ENCODE peak calls at places on chromosomes 7 and 10, in four cellular contexts. G is nephron progenitor cell; W is GM18507; B is CD4-positive, alpha-beta memory T cell. D is an unnamed sample.

GRCh38 chr7:16063241-16063640 is 358.1 kb downstream of the CRPPA start:
- DNase-seq in G (no peak), W (no peak), B (no peak), D (no peak)

GRCh38 chr10:54133201-54133600 is 667.8 kb downstream of the PCDH15 start:
- DNase-seq in G (no peak), W (no peak), B (no peak), D (no peak)

GRCh38 chr10:132296671-132297443 is 10.9 kb downstream of the STK32C start:
- DNase-seq in G (no peak), W (no peak), B (no peak), D (peak; percentile 60)

GRCh38 chr10:49784631-49785030 is 22.5 kb upstream of the OGDHL start:
- DNase-seq in G (no peak), W (no peak), B (no peak), D (no peak)

GRCh38 chr10:62426086-62426485 is 51.9 kb downstream of the ZNF365 start:
- DNase-seq in G (no peak), W (no peak), B (no peak), D (no peak)

GRCh38 chr10:63520463-63521388 is 475 bp upstream of the REEP3 start:
- DNase-seq in G (peak; percentile 71), W (peak; percentile 55), B (peak; percentile 59), D (peak; percentile 80)

GRCh38 chr7:130345106-130345505 is 490 bp downstream of the CPA5 start:
- DNase-seq in G (no peak), W (no peak), B (no peak), D (no peak)

GRCh38 chr7:73882060-73882428 is 21.1 kb downstream of the TMEM270 start:
- DNase-seq in G (no peak), W (no peak), B (no peak), D (no peak)

GRCh38 chr7:70595741-70596574 is 536.0 kb upstream of the GALNT17 start:
- DNase-seq in G (peak; percentile 64), W (no peak), B (peak; percentile 29), D (no peak)

GRCh38 chr10:22611425-22612111 is 102.8 kb downstream of the PIP4K2A start:
- DNase-seq in G (no peak), W (no peak), B (peak; percentile 90), D (no peak)

GRCh38 chr7:13990319-13990983 is 985 bp upstream of the ETV1 start:
- DNase-seq in G (peak; percentile 65), W (no peak), B (peak; percentile 17), D (peak; percentile 80)

GRCh38 chr7:143882611-143883078 is 19.3 kb downstream of the TCAF1 start:
- DNase-seq in G (peak; percentile 85), W (no peak), B (no peak), D (no peak)

GRCh38 chr7:133724694-133725093 is 402.4 kb upstream of the LRGUK start:
- DNase-seq in G (no peak), W (no peak), B (no peak), D (no peak)

GRCh38 chr10:18312385-18313145 is 172.3 kb downstream of the CACNB2 start:
- DNase-seq in G (peak; percentile 13), W (peak; percentile 37), B (no peak), D (no peak)

GRCh38 chr7:1346533-1346805 is 112.8 kb downstream of the MICALL2 start:
- DNase-seq in G (no peak), W (no peak), B (no peak), D (no peak)

GRCh38 chr7:41319601-41320000 is 383.3 kb downstream of the INHBA start:
- DNase-seq in G (no peak), W (no peak), B (no peak), D (no peak)

GRCh38 chr10:42836771-42837468 is 54.3 kb downstream of the BMS1 start:
- DNase-seq in G (no peak), W (no peak), B (no peak), D (no peak)

GRCh38 chr10:8050561-8051108 is 3.9 kb upstream of the GATA3 start:
- DNase-seq in G (peak; percentile 70), W (no peak), B (peak; percentile 50), D (no peak)

GRCh38 chr10:68562666-68563522 is 2.8 kb downstream of the TET1 start:
- DNase-seq in G (peak; percentile 15), W (no peak), B (no peak), D (no peak)

GRCh38 chr7:175955-176354 is 16.4 kb upstream of the FAM20C start:
- DNase-seq in G (no peak), W (no peak), B (no peak), D (no peak)

GRCh38 chr7:37344886-37345579 is 103.6 kb downstream of the ELMO1 start:
- DNase-seq in G (no peak), W (no peak), B (peak; percentile 36), D (no peak)

GRCh38 chr10:58932126-58932525 is 244.3 kb upstream of the PHYHIPL start:
- DNase-seq in G (no peak), W (no peak), B (no peak), D (no peak)

GRCh38 chr7:34841326-34841725 is 183.3 kb downstream of the NPSR1 start:
- DNase-seq in G (no peak), W (no peak), B (no peak), D (no peak)

GRCh38 chr10:122248356-122249302 is 22.5 kb upstream of the BTBD16 start:
- DNase-seq in G (no peak), W (no peak), B (no peak), D (no peak)

GRCh38 chr7:143415696-143416095 is 7.0 kb upstream of the EPHA1 start:
- DNase-seq in G (no peak), W (no peak), B (no peak), D (no peak)

GRCh38 chr7:123538189-123538714 is 3.9 kb upstream of the IQUB start:
- DNase-seq in G (no peak), W (no peak), B (no peak), D (no peak)

GRCh38 chr10:13048762-13049161 is 47.2 kb upstream of the CCDC3 start:
- DNase-seq in G (no peak), W (no peak), B (no peak), D (no peak)

GRCh38 chr10:68601490-68602265 is 41.5 kb downstream of the TET1 start:
- DNase-seq in G (no peak), W (no peak), B (no peak), D (no peak)

GRCh38 chr7:76303829-76304505 is 1.5 kb downstream of the HSPB1 start:
- DNase-seq in G (no peak), W (no peak), B (peak; percentile 24), D (no peak)

GRCh38 chr10:114868801-114869200 is 47.2 kb downstream of the FHIP2A start:
- DNase-seq in G (no peak), W (no peak), B (no peak), D (no peak)

GRCh38 chr10:74244097-74244685 is 93.2 kb downstream of the ADK start:
- DNase-seq in G (peak; percentile 6), W (no peak), B (peak; percentile 39), D (no peak)

GRCh38 chr7:155380221-155380861 is 77.6 kb upstream of the EN2 start:
- DNase-seq in G (peak; percentile 84), W (peak; percentile 68), B (peak; percentile 50), D (no peak)

GRCh38 chr7:121101621-121102020 is 113.1 kb downstream of the CPED1 start:
- DNase-seq in G (no peak), W (no peak), B (no peak), D (no peak)

GRCh38 chr7:137633133-137633532 is 213.6 kb downstream of the DGKI start:
- DNase-seq in G (no peak), W (no peak), B (no peak), D (no peak)

GRCh38 chr10:69456880-69457693 is 5.8 kb downstream of the TSPAN15 start:
- DNase-seq in G (no peak), W (no peak), B (no peak), D (no peak)

GRCh38 chr7:83882551-83882950 is 233.6 kb upstream of the SEMA3E start:
- DNase-seq in G (no peak), W (no peak), B (no peak), D (no peak)

GRCh38 chr7:115356139-115356746 is 434.3 kb downstream of the MDFIC start:
- DNase-seq in G (no peak), W (peak; percentile 0), B (no peak), D (no peak)

GRCh38 chr7:21996641-21997040 is 50.9 kb upstream of the CDCA7L start:
- DNase-seq in G (no peak), W (no peak), B (no peak), D (no peak)